ENCODE peak calls at places on chromosomes 2 and 18, in ten cellular contexts. One of them, this sample, is unnamed.

GRCh38 chr2:65640793-65641103 is 208.3 kb upstream of the SPRED2 start:
- DNase-seq in fibroblast of lung: no peak
- DNase-seq in hippocampal formation: no peak
- DNase-seq in iris pigment epithelial cell: no peak
- DNase-seq in SK-N-DZ: no peak
- DNase-seq in NCI-H2081: no peak
- DNase-seq in RPMI7951: no peak
- DNase-seq in AG08396: no peak
- DNase-seq in EH: no peak
- DNase-seq in naive thymus-derived CD8-positive, alpha-beta T cell: no peak
- DNase-seq in this sample: no peak

GRCh38 chr2:6764968-6765723 is 100.6 kb downstream of the CMPK2 start:
- DNase-seq in AG08396: no peak
- DNase-seq in EH: no peak
- DNase-seq in hippocampal formation: no peak
- DNase-seq in NCI-H2081: no peak
- DNase-seq in SK-N-DZ: no peak
- DNase-seq in iris pigment epithelial cell: no peak
- DNase-seq in naive thymus-derived CD8-positive, alpha-beta T cell: no peak
- DNase-seq in RPMI7951: no peak
- DNase-seq in fibroblast of lung: no peak
- DNase-seq in this sample: no peak

GRCh38 chr2:157611110-157611509 is 17.6 kb downstream of the ACVR1C start:
- DNase-seq in NCI-H2081: no peak
- DNase-seq in hippocampal formation: no peak
- DNase-seq in iris pigment epithelial cell: no peak
- DNase-seq in EH: no peak
- DNase-seq in SK-N-DZ: no peak
- DNase-seq in naive thymus-derived CD8-positive, alpha-beta T cell: no peak
- DNase-seq in fibroblast of lung: no peak
- DNase-seq in RPMI7951: no peak
- DNase-seq in AG08396: no peak
- DNase-seq in this sample: no peak

GRCh38 chr2:54725343-54726099 is 2.1 kb downstream of the EML6 start:
- DNase-seq in AG08396: no peak
- DNase-seq in iris pigment epithelial cell: no peak
- DNase-seq in EH: no peak
- DNase-seq in naive thymus-derived CD8-positive, alpha-beta T cell: no peak
- DNase-seq in RPMI7951: no peak
- DNase-seq in hippocampal formation: no peak
- DNase-seq in fibroblast of lung: no peak
- DNase-seq in NCI-H2081: peak
- DNase-seq in SK-N-DZ: peak
- DNase-seq in this sample: no peak

GRCh38 chr18:58287626-58288289 is 243.7 kb downstream of the NEDD4L start:
- DNase-seq in AG08396: no peak
- DNase-seq in hippocampal formation: no peak
- DNase-seq in iris pigment epithelial cell: no peak
- DNase-seq in naive thymus-derived CD8-positive, alpha-beta T cell: no peak
- DNase-seq in fibroblast of lung: peak
- DNase-seq in EH: no peak
- DNase-seq in RPMI7951: peak
- DNase-seq in NCI-H2081: no peak
- DNase-seq in SK-N-DZ: no peak
- DNase-seq in this sample: peak

GRCh38 chr2:168097431-168097830 is 150.0 kb downstream of the STK39 start:
- DNase-seq in NCI-H2081: no peak
- DNase-seq in hippocampal formation: no peak
- DNase-seq in AG08396: no peak
- DNase-seq in naive thymus-derived CD8-positive, alpha-beta T cell: no peak
- DNase-seq in RPMI7951: no peak
- DNase-seq in iris pigment epithelial cell: no peak
- DNase-seq in EH: no peak
- DNase-seq in fibroblast of lung: peak
- DNase-seq in SK-N-DZ: no peak
- DNase-seq in this sample: no peak

GRCh38 chr2:194203898-194204297 is 1453.1 kb upstream of the SLC39A10 start:
- DNase-seq in AG08396: no peak
- DNase-seq in naive thymus-derived CD8-positive, alpha-beta T cell: no peak
- DNase-seq in hippocampal formation: no peak
- DNase-seq in EH: no peak
- DNase-seq in NCI-H2081: no peak
- DNase-seq in fibroblast of lung: peak
- DNase-seq in SK-N-DZ: no peak
- DNase-seq in RPMI7951: peak
- DNase-seq in iris pigment epithelial cell: peak
- DNase-seq in this sample: no peak

GRCh38 chr2:11996618-11997017 is 250.2 kb downstream of the LPIN1 start:
- DNase-seq in AG08396: no peak
- DNase-seq in NCI-H2081: no peak
- DNase-seq in EH: peak
- DNase-seq in iris pigment epithelial cell: peak
- DNase-seq in fibroblast of lung: peak
- DNase-seq in naive thymus-derived CD8-positive, alpha-beta T cell: no peak
- DNase-seq in SK-N-DZ: no peak
- DNase-seq in hippocampal formation: no peak
- DNase-seq in RPMI7951: peak
- DNase-seq in this sample: no peak

GRCh38 chr18:36636237-36636792 is 192.5 kb downstream of the TPGS2 start:
- DNase-seq in NCI-H2081: no peak
- DNase-seq in iris pigment epithelial cell: no peak
- DNase-seq in AG08396: no peak
- DNase-seq in hippocampal formation: no peak
- DNase-seq in SK-N-DZ: no peak
- DNase-seq in RPMI7951: no peak
- DNase-seq in EH: peak
- DNase-seq in fibroblast of lung: no peak
- DNase-seq in naive thymus-derived CD8-positive, alpha-beta T cell: no peak
- DNase-seq in this sample: no peak

GRCh38 chr2:189152476-189152875 is 27.1 kb downstream of the COL5A2 start:
- DNase-seq in SK-N-DZ: no peak
- DNase-seq in RPMI7951: no peak
- DNase-seq in iris pigment epithelial cell: no peak
- DNase-seq in NCI-H2081: no peak
- DNase-seq in AG08396: no peak
- DNase-seq in hippocampal formation: no peak
- DNase-seq in naive thymus-derived CD8-positive, alpha-beta T cell: no peak
- DNase-seq in EH: peak
- DNase-seq in fibroblast of lung: no peak
- DNase-seq in this sample: no peak

GRCh38 chr2:159960413-159960812 is 102.0 kb downstream of the PLA2R1 start:
- DNase-seq in naive thymus-derived CD8-positive, alpha-beta T cell: no peak
- DNase-seq in RPMI7951: peak
- DNase-seq in NCI-H2081: no peak
- DNase-seq in SK-N-DZ: no peak
- DNase-seq in EH: peak
- DNase-seq in fibroblast of lung: peak
- DNase-seq in iris pigment epithelial cell: peak
- DNase-seq in hippocampal formation: no peak
- DNase-seq in AG08396: peak
- DNase-seq in this sample: no peak

GRCh38 chr2:28661589-28662001 is 90.0 kb upstream of the PPP1CB start:
- DNase-seq in SK-N-DZ: no peak
- DNase-seq in EH: peak
- DNase-seq in fibroblast of lung: peak
- DNase-seq in naive thymus-derived CD8-positive, alpha-beta T cell: no peak
- DNase-seq in AG08396: peak
- DNase-seq in RPMI7951: peak
- DNase-seq in NCI-H2081: peak
- DNase-seq in hippocampal formation: no peak
- DNase-seq in iris pigment epithelial cell: peak
- DNase-seq in this sample: no peak

GRCh38 chr2:3703236-3703682 is at the start of gene DCDC2C:
- DNase-seq in EH: no peak
- DNase-seq in iris pigment epithelial cell: no peak
- DNase-seq in naive thymus-derived CD8-positive, alpha-beta T cell: no peak
- DNase-seq in AG08396: no peak
- DNase-seq in RPMI7951: no peak
- DNase-seq in fibroblast of lung: no peak
- DNase-seq in hippocampal formation: no peak
- DNase-seq in NCI-H2081: no peak
- DNase-seq in SK-N-DZ: no peak
- DNase-seq in this sample: no peak

GRCh38 chr2:186129767-186130581 is 356.1 kb upstream of the ZC3H15 start:
- DNase-seq in hippocampal formation: no peak
- DNase-seq in EH: no peak
- DNase-seq in NCI-H2081: peak
- DNase-seq in RPMI7951: no peak
- DNase-seq in fibroblast of lung: peak
- DNase-seq in AG08396: peak
- DNase-seq in SK-N-DZ: no peak
- DNase-seq in naive thymus-derived CD8-positive, alpha-beta T cell: no peak
- DNase-seq in iris pigment epithelial cell: peak
- DNase-seq in this sample: no peak

GRCh38 chr18:75811156-75811555 is 383.7 kb upstream of the SMIM21 start:
- DNase-seq in NCI-H2081: peak
- DNase-seq in RPMI7951: peak
- DNase-seq in hippocampal formation: no peak
- DNase-seq in SK-N-DZ: no peak
- DNase-seq in fibroblast of lung: peak
- DNase-seq in AG08396: no peak
- DNase-seq in EH: peak
- DNase-seq in iris pigment epithelial cell: no peak
- DNase-seq in naive thymus-derived CD8-positive, alpha-beta T cell: no peak
- DNase-seq in this sample: no peak

GRCh38 chr18:48996901-48997463 is 46.2 kb upstream of the SMAD7 start:
- DNase-seq in iris pigment epithelial cell: peak
- DNase-seq in EH: peak
- DNase-seq in SK-N-DZ: no peak
- DNase-seq in AG08396: peak
- DNase-seq in NCI-H2081: no peak
- DNase-seq in fibroblast of lung: peak
- DNase-seq in RPMI7951: peak
- DNase-seq in hippocampal formation: no peak
- DNase-seq in naive thymus-derived CD8-positive, alpha-beta T cell: peak
- DNase-seq in this sample: no peak

GRCh38 chr2:197909377-197909776 is 105.0 kb downstream of the PLCL1 start:
- DNase-seq in hippocampal formation: no peak
- DNase-seq in iris pigment epithelial cell: peak
- DNase-seq in fibroblast of lung: peak
- DNase-seq in EH: peak
- DNase-seq in SK-N-DZ: no peak
- DNase-seq in NCI-H2081: no peak
- DNase-seq in AG08396: peak
- DNase-seq in RPMI7951: peak
- DNase-seq in naive thymus-derived CD8-positive, alpha-beta T cell: no peak
- DNase-seq in this sample: no peak

GRCh38 chr2:234257859-234258561 is 207.5 kb downstream of the SPP2 start:
- DNase-seq in AG08396: peak
- DNase-seq in NCI-H2081: peak
- DNase-seq in fibroblast of lung: peak
- DNase-seq in naive thymus-derived CD8-positive, alpha-beta T cell: no peak
- DNase-seq in hippocampal formation: no peak
- DNase-seq in SK-N-DZ: peak
- DNase-seq in RPMI7951: peak
- DNase-seq in EH: peak
- DNase-seq in iris pigment epithelial cell: peak
- DNase-seq in this sample: peak

GRCh38 chr2:239236808-239237205 is 164.0 kb downstream of the HDAC4 start:
- DNase-seq in RPMI7951: no peak
- DNase-seq in fibroblast of lung: no peak
- DNase-seq in NCI-H2081: no peak
- DNase-seq in iris pigment epithelial cell: no peak
- DNase-seq in naive thymus-derived CD8-positive, alpha-beta T cell: no peak
- DNase-seq in AG08396: no peak
- DNase-seq in EH: no peak
- DNase-seq in hippocampal formation: no peak
- DNase-seq in SK-N-DZ: no peak
- DNase-seq in this sample: no peak

GRCh38 chr2:12396699-12397098 is 320.0 kb upstream of the TRIB2 start:
- DNase-seq in SK-N-DZ: no peak
- DNase-seq in iris pigment epithelial cell: no peak
- DNase-seq in fibroblast of lung: no peak
- DNase-seq in AG08396: no peak
- DNase-seq in NCI-H2081: no peak
- DNase-seq in RPMI7951: no peak
- DNase-seq in EH: no peak
- DNase-seq in naive thymus-derived CD8-positive, alpha-beta T cell: no peak
- DNase-seq in hippocampal formation: no peak
- DNase-seq in this sample: no peak

GRCh38 chr2:150643106-150643730 is 155.8 kb upstream of the RND3 start:
- DNase-seq in NCI-H2081: no peak
- DNase-seq in fibroblast of lung: peak
- DNase-seq in SK-N-DZ: no peak
- DNase-seq in EH: no peak
- DNase-seq in naive thymus-derived CD8-positive, alpha-beta T cell: no peak
- DNase-seq in RPMI7951: peak
- DNase-seq in AG08396: no peak
- DNase-seq in hippocampal formation: no peak
- DNase-seq in iris pigment epithelial cell: peak
- DNase-seq in this sample: no peak

GRCh38 chr2:85755122-85756027 is 1.6 kb downstream of the ATOH8 start:
- DNase-seq in hippocampal formation: no peak
- DNase-seq in SK-N-DZ: no peak
- DNase-seq in naive thymus-derived CD8-positive, alpha-beta T cell: peak
- DNase-seq in iris pigment epithelial cell: peak
- DNase-seq in RPMI7951: peak
- DNase-seq in NCI-H2081: no peak
- DNase-seq in EH: peak
- DNase-seq in AG08396: peak
- DNase-seq in fibroblast of lung: no peak
- DNase-seq in this sample: no peak

GRCh38 chr2:38115216-38116012 is 39.5 kb upstream of the CYP1B1 start:
- DNase-seq in hippocampal formation: no peak
- DNase-seq in SK-N-DZ: peak
- DNase-seq in naive thymus-derived CD8-positive, alpha-beta T cell: peak
- DNase-seq in EH: peak
- DNase-seq in fibroblast of lung: peak
- DNase-seq in RPMI7951: peak
- DNase-seq in AG08396: peak
- DNase-seq in iris pigment epithelial cell: peak
- DNase-seq in NCI-H2081: peak
- DNase-seq in this sample: peak

GRCh38 chr2:144938308-144938709 is 418.4 kb upstream of the ZEB2 start:
- DNase-seq in AG08396: peak
- DNase-seq in fibroblast of lung: peak
- DNase-seq in iris pigment epithelial cell: peak
- DNase-seq in SK-N-DZ: no peak
- DNase-seq in EH: peak
- DNase-seq in NCI-H2081: no peak
- DNase-seq in naive thymus-derived CD8-positive, alpha-beta T cell: no peak
- DNase-seq in hippocampal formation: no peak
- DNase-seq in RPMI7951: peak
- DNase-seq in this sample: peak

GRCh38 chr2:54259413-54260240 is 3.6 kb upstream of the TSPYL6 start:
- DNase-seq in SK-N-DZ: no peak
- DNase-seq in RPMI7951: no peak
- DNase-seq in EH: peak
- DNase-seq in fibroblast of lung: peak
- DNase-seq in iris pigment epithelial cell: no peak
- DNase-seq in hippocampal formation: no peak
- DNase-seq in NCI-H2081: no peak
- DNase-seq in AG08396: no peak
- DNase-seq in naive thymus-derived CD8-positive, alpha-beta T cell: no peak
- DNase-seq in this sample: no peak

GRCh38 chr2:227566012-227566411 is 32.7 kb upstream of the SCYGR2 start:
- DNase-seq in iris pigment epithelial cell: no peak
- DNase-seq in NCI-H2081: no peak
- DNase-seq in RPMI7951: no peak
- DNase-seq in EH: no peak
- DNase-seq in SK-N-DZ: no peak
- DNase-seq in AG08396: no peak
- DNase-seq in naive thymus-derived CD8-positive, alpha-beta T cell: no peak
- DNase-seq in hippocampal formation: no peak
- DNase-seq in fibroblast of lung: no peak
- DNase-seq in this sample: no peak

GRCh38 chr2:113276216-113276905 is 2.4 kb downstream of the PAX8 start:
- DNase-seq in NCI-H2081: no peak
- DNase-seq in hippocampal formation: no peak
- DNase-seq in EH: no peak
- DNase-seq in iris pigment epithelial cell: no peak
- DNase-seq in RPMI7951: no peak
- DNase-seq in naive thymus-derived CD8-positive, alpha-beta T cell: no peak
- DNase-seq in SK-N-DZ: no peak
- DNase-seq in AG08396: no peak
- DNase-seq in fibroblast of lung: no peak
- DNase-seq in this sample: no peak

GRCh38 chr2:149017116-149017985 is 21.1 kb upstream of the LYPD6B start:
- DNase-seq in RPMI7951: peak
- DNase-seq in naive thymus-derived CD8-positive, alpha-beta T cell: peak
- DNase-seq in NCI-H2081: peak
- DNase-seq in hippocampal formation: peak
- DNase-seq in fibroblast of lung: peak
- DNase-seq in iris pigment epithelial cell: peak
- DNase-seq in SK-N-DZ: peak
- DNase-seq in AG08396: peak
- DNase-seq in EH: peak
- DNase-seq in this sample: peak